ENCODE peak calls at places on chromosomes 7 and 10, in seven cellular contexts. H is SK-N-SH, M is GM12891, Q is H1, C is GM12878, G is K562, V is HepG2. L is an unnamed sample.

GRCh38 chr7:16399265-16399801 is 22.0 kb downstream of the CRPPA start:
- DNase-seq in H (no peak), M (no peak), Q (no peak), C (no peak), G (no peak), V (no peak), L (no peak)

GRCh38 chr10:96073722-96074121 is 30.3 kb downstream of the CCNJ start:
- DNase-seq in H (no peak), M (no peak), Q (no peak), C (no peak), G (peak; percentile 44), V (no peak), L (no peak)

GRCh38 chr10:123140983-123141390 is 5.2 kb downstream of the HMX3 start:
- DNase-seq in H (no peak), M (no peak), Q (no peak), C (no peak), G (no peak), V (no peak), L (no peak)

GRCh38 chr10:91424016-91424415 is 13.9 kb downstream of the HECTD2 start:
- DNase-seq in H (no peak), M (no peak), Q (no peak), C (no peak), G (no peak), V (no peak), L (no peak)

GRCh38 chr7:189719-190118 is 2.7 kb upstream of the FAM20C start:
- DNase-seq in H (no peak), M (no peak), Q (no peak), C (no peak), G (no peak), V (no peak), L (no peak)

GRCh38 chr7:95828824-95829428 is 56.6 kb downstream of the DYNC1I1 start:
- DNase-seq in H (no peak), M (no peak), Q (no peak), C (no peak), G (no peak), V (no peak), L (no peak)

GRCh38 chr10:69425513-69426298 is 9.0 kb upstream of the TACR2 start:
- DNase-seq in H (no peak), M (no peak), Q (no peak), C (no peak), G (no peak), V (peak; percentile 80), L (no peak)

GRCh38 chr10:7408003-7408493 is 2.8 kb downstream of the SFMBT2 start:
- DNase-seq in H (no peak), M (no peak), Q (peak; percentile 77), C (no peak), G (no peak), V (no peak), L (no peak)

GRCh38 chr10:91596821-91597396 is 36.0 kb downstream of the PPP1R3C start:
- DNase-seq in H (no peak), M (no peak), Q (no peak), C (no peak), G (no peak), V (no peak), L (no peak)

GRCh38 chr7:136997735-136998134 is 129.3 kb downstream of the CHRM2 start:
- DNase-seq in H (no peak), M (no peak), Q (no peak), C (no peak), G (no peak), V (no peak), L (no peak)

GRCh38 chr10:69757553-69758309 is 44.0 kb upstream of the COL13A1 start:
- DNase-seq in H (peak; percentile 82), M (no peak), Q (no peak), C (no peak), G (no peak), V (no peak), L (no peak)

GRCh38 chr10:84108797-84109196 is 30.5 kb upstream of the GHITM start:
- DNase-seq in H (no peak), M (no peak), Q (no peak), C (no peak), G (no peak), V (no peak), L (no peak)
- TF ChIP-seq TAF1 in H (no peak), M (no peak), Q (no peak), C (no peak), G (no peak), V (no peak), L (no peak)

GRCh38 chr7:45704683-45705016 is 130.5 kb downstream of the ADCY1 start:
- DNase-seq in H (no peak), M (no peak), Q (no peak), C (no peak), G (no peak), V (no peak), L (no peak)
- TF ChIP-seq TAF1 in H (no peak), M (no peak), Q (no peak), C (no peak), G (no peak), V (no peak), L (no peak)

DNA sequence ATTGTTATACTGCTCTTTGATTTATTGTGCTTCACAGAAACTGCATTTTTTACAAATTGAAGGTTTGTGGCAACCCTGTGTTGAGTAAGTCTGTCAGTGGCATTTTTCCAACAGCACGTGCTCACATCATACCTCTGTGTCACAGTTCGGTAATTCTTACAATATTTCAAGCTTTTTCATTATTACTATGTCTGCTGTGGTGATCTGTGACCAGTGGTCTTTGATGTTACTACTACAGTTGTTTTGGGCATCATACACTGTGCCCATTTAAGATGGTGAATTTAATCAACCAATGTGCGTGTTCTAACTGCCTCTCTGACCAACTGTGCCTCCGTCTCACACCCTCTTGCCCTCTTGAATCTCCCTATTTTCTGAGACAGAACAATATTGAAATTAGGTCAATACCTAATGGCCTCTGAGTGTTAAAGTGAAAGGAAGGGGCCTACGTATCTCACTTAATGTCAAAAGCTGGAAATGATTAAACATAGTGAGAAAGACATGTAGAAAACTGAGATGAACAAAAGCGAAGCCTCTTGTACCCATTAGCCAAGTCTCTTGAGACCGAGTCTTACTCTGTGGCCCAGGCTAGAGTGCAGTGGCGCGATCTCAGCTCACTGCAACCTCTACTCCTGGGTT is 20.2 kb upstream of the ASL start:
- DNase-seq in H (no peak), M (no peak), Q (no peak), C (peak; percentile 41), G (no peak), V (no peak), L (no peak)
- TF ChIP-seq TAF1 in H (no peak), M (no peak), Q (no peak), C (no peak), G (no peak), V (no peak), L (no peak)

GRCh38 chr7:76131872-76132271 is 69.8 kb upstream of the SRRM3 start:
- DNase-seq in H (no peak), M (no peak), Q (no peak), C (no peak), G (no peak), V (no peak), L (no peak)
- TF ChIP-seq TAF1 in H (no peak), M (no peak), Q (no peak), C (no peak), G (no peak), V (no peak), L (no peak)

GRCh38 chr7:80905334-80905733 is 13.5 kb downstream of the SEMA3C start:
- DNase-seq in H (no peak), M (no peak), Q (no peak), C (no peak), G (no peak), V (no peak), L (no peak)

GRCh38 chr7:80896856-80897598 is 21.8 kb downstream of the SEMA3C start:
- DNase-seq in H (no peak), M (no peak), Q (no peak), C (no peak), G (no peak), V (no peak), L (no peak)

GRCh38 chr7:80902716-80903308 is 16.0 kb downstream of the SEMA3C start:
- DNase-seq in H (no peak), M (no peak), Q (no peak), C (no peak), G (no peak), V (no peak), L (no peak)

GRCh38 chr7:80900583-80901576 is 18.0 kb downstream of the SEMA3C start:
- DNase-seq in H (no peak), M (no peak), Q (no peak), C (no peak), G (no peak), V (no peak), L (no peak)

GRCh38 chr7:80902035-80902434 is 16.8 kb downstream of the SEMA3C start:
- DNase-seq in H (no peak), M (no peak), Q (no peak), C (no peak), G (no peak), V (no peak), L (no peak)
- TF ChIP-seq TAF1 in H (no peak), M (no peak), Q (no peak), C (no peak), G (no peak), V (no peak), L (no peak)

GRCh38 chr7:116885724-116886123 is 23.3 kb downstream of the CAPZA2 start:
- DNase-seq in H (no peak), M (no peak), Q (no peak), C (no peak), G (no peak), V (no peak), L (no peak)
- TF ChIP-seq TAF1 in H (no peak), M (no peak), Q (no peak), C (no peak), G (no peak), V (no peak), L (no peak)

GRCh38 chr7:152969335-152969734 is 209.8 kb downstream of the ACTR3B start:
- DNase-seq in H (no peak), M (no peak), Q (no peak), C (no peak), G (no peak), V (no peak), L (no peak)
- TF ChIP-seq TAF1 in H (no peak), M (no peak), Q (no peak), C (no peak), G (no peak), V (no peak), L (no peak)

GRCh38 chr7:39416866-39417265 is 149.3 kb upstream of the YAE1 start:
- DNase-seq in H (no peak), M (no peak), Q (no peak), C (no peak), G (no peak), V (no peak), L (no peak)

GRCh38 chr7:39410582-39410981 is 155.6 kb upstream of the YAE1 start:
- DNase-seq in H (no peak), M (no peak), Q (no peak), C (no peak), G (no peak), V (no peak), L (no peak)

GRCh38 chr7:39415091-39415820 is 150.9 kb upstream of the YAE1 start:
- DNase-seq in H (no peak), M (no peak), Q (no peak), C (no peak), G (no peak), V (no peak), L (no peak)

GRCh38 chr7:39414669-39415035 is 151.6 kb upstream of the YAE1 start:
- DNase-seq in H (no peak), M (no peak), Q (no peak), C (no peak), G (no peak), V (no peak), L (no peak)

GRCh38 chr7:39413866-39414668 is 152.1 kb upstream of the YAE1 start:
- DNase-seq in H (peak; percentile 77), M (peak; percentile 36), Q (peak; percentile 78), C (peak; percentile 20), G (peak; percentile 31), V (peak; percentile 15), L (peak; percentile 32)
- TF ChIP-seq TAF1 in H (no peak), M (no peak), Q (no peak), C (no peak), G (no peak), V (no peak), L (no peak)

L was measured in GM12892.